ENCODE peak calls at places on chromosomes 1 and 21, in eight cellular contexts. One of them, this sample, is unnamed. For H3K4me1, the result is how much of the 10 kb centered on the place peaks cover.

GRCh38 chr1:56215771-56216170 is 363.6 kb downstream of the PLPP3 start:
- ATAC-seq in right cardiac atrium: no peak
- ATAC-seq in lower lobe of right lung: no peak
- ATAC-seq in aorta: no peak
- ATAC-seq in RWPE2: no peak
- ATAC-seq in left lung: no peak
- ATAC-seq in GM12878: no peak
- ATAC-seq in upper lobe of left lung: no peak
- ATAC-seq in this sample: no peak

GRCh38 chr21:15421947-15422346 is 307.8 kb upstream of the USP25 start:
- ATAC-seq in right cardiac atrium: no peak
- ATAC-seq in lower lobe of right lung: no peak
- ATAC-seq in aorta: no peak
- ATAC-seq in RWPE2: peak
- ATAC-seq in left lung: no peak
- ATAC-seq in GM12878: peak
- ATAC-seq in upper lobe of left lung: no peak
- ATAC-seq in this sample: no peak

GRCh38 chr1:98854137-98854536 is 150.5 kb downstream of the PLPPR5 start:
- ATAC-seq in right cardiac atrium: no peak
- ATAC-seq in lower lobe of right lung: no peak
- ATAC-seq in aorta: no peak
- ATAC-seq in RWPE2: no peak
- ATAC-seq in left lung: no peak
- ATAC-seq in GM12878: peak
- ATAC-seq in upper lobe of left lung: no peak
- ATAC-seq in this sample: no peak

GRCh38 chr1:115138973-115139372 is 49.7 kb upstream of the TSPAN2 start:
- ATAC-seq in right cardiac atrium: peak
- ATAC-seq in lower lobe of right lung: peak
- ATAC-seq in aorta: peak
- ATAC-seq in RWPE2: peak
- ATAC-seq in left lung: peak
- ATAC-seq in GM12878: peak
- ATAC-seq in upper lobe of left lung: peak
- ATAC-seq in this sample: peak

GRCh38 chr1:66140072-66140471 is 347.4 kb downstream of the PDE4B start:
- ATAC-seq in right cardiac atrium: no peak
- ATAC-seq in lower lobe of right lung: peak
- ATAC-seq in aorta: no peak
- ATAC-seq in RWPE2: no peak
- ATAC-seq in left lung: peak
- ATAC-seq in GM12878: no peak
- ATAC-seq in upper lobe of left lung: no peak
- ATAC-seq in this sample: no peak

GRCh38 chr1:234250747-234251146 is 122.5 kb upstream of the COA6 start:
- ATAC-seq in right cardiac atrium: no peak
- ATAC-seq in lower lobe of right lung: no peak
- ATAC-seq in aorta: no peak
- ATAC-seq in RWPE2: no peak
- ATAC-seq in left lung: no peak
- ATAC-seq in GM12878: no peak
- ATAC-seq in upper lobe of left lung: no peak
- ATAC-seq in this sample: no peak

GRCh38 chr1:161440312-161440894 is 64.9 kb upstream of the FCGR2A start:
- ATAC-seq in right cardiac atrium: no peak
- ATAC-seq in lower lobe of right lung: peak
- ATAC-seq in aorta: no peak
- ATAC-seq in RWPE2: peak
- ATAC-seq in left lung: peak
- ATAC-seq in GM12878: peak
- ATAC-seq in upper lobe of left lung: no peak
- ATAC-seq in this sample: peak

GRCh38 chr1:157364612-157365011 is 187.7 kb downstream of the FCRL5 start:
- ATAC-seq in right cardiac atrium: no peak
- ATAC-seq in lower lobe of right lung: no peak
- ATAC-seq in aorta: no peak
- ATAC-seq in RWPE2: no peak
- ATAC-seq in left lung: no peak
- ATAC-seq in GM12878: no peak
- ATAC-seq in upper lobe of left lung: no peak
- ATAC-seq in this sample: no peak

GRCh38 chr1:145827966-145828365 is 4.0 kb downstream of the POLR3C start:
- ATAC-seq in right cardiac atrium: no peak
- ATAC-seq in lower lobe of right lung: no peak
- ATAC-seq in aorta: no peak
- ATAC-seq in RWPE2: no peak
- ATAC-seq in left lung: no peak
- ATAC-seq in GM12878: no peak
- ATAC-seq in upper lobe of left lung: no peak
- ATAC-seq in this sample: no peak

GRCh38 chr1:15949453-15950245 is 26.3 kb downstream of the ZBTB17 start:
- ATAC-seq in right cardiac atrium: peak
- ATAC-seq in lower lobe of right lung: peak
- ATAC-seq in aorta: peak
- ATAC-seq in RWPE2: peak
- ATAC-seq in left lung: peak
- ATAC-seq in GM12878: peak
- ATAC-seq in upper lobe of left lung: peak
- ATAC-seq in this sample: peak

GRCh38 chr1:67060811-67061218 is 6.9 kb upstream of the SLC35D1 start:
- ATAC-seq in right cardiac atrium: no peak
- ATAC-seq in lower lobe of right lung: peak
- ATAC-seq in aorta: no peak
- ATAC-seq in RWPE2: peak
- ATAC-seq in left lung: peak
- ATAC-seq in GM12878: no peak
- ATAC-seq in upper lobe of left lung: no peak
- ATAC-seq in this sample: no peak

GRCh38 chr1:226364129-226364899 is 43.6 kb downstream of the PARP1 start:
- ATAC-seq in right cardiac atrium: peak
- ATAC-seq in lower lobe of right lung: no peak
- ATAC-seq in aorta: no peak
- ATAC-seq in RWPE2: no peak
- ATAC-seq in left lung: no peak
- ATAC-seq in GM12878: no peak
- ATAC-seq in upper lobe of left lung: no peak
- ATAC-seq in this sample: no peak

GRCh38 chr1:93798301-93798700 is 80.7 kb downstream of the DNTTIP2 start:
- ATAC-seq in right cardiac atrium: peak
- ATAC-seq in lower lobe of right lung: no peak
- ATAC-seq in aorta: no peak
- ATAC-seq in RWPE2: peak
- ATAC-seq in left lung: no peak
- ATAC-seq in GM12878: no peak
- ATAC-seq in upper lobe of left lung: no peak
- ATAC-seq in this sample: no peak

GRCh38 chr1:31014094-31014493 is 51.4 kb downstream of the PUM1 start:
- ATAC-seq in right cardiac atrium: no peak
- ATAC-seq in lower lobe of right lung: no peak
- ATAC-seq in aorta: no peak
- ATAC-seq in RWPE2: no peak
- ATAC-seq in left lung: no peak
- ATAC-seq in GM12878: no peak
- ATAC-seq in upper lobe of left lung: no peak
- ATAC-seq in this sample: no peak

GRCh38 chr1:226126824-226127591 is 59.5 kb downstream of the ACBD3 start:
- ATAC-seq in right cardiac atrium: no peak
- ATAC-seq in lower lobe of right lung: no peak
- ATAC-seq in aorta: no peak
- ATAC-seq in RWPE2: peak
- ATAC-seq in left lung: no peak
- ATAC-seq in GM12878: no peak
- ATAC-seq in upper lobe of left lung: no peak
- ATAC-seq in this sample: no peak

GRCh38 chr1:185292237-185292636 is 24.8 kb downstream of the IVNS1ABP start:
- ATAC-seq in right cardiac atrium: peak
- ATAC-seq in lower lobe of right lung: peak
- ATAC-seq in aorta: no peak
- ATAC-seq in RWPE2: no peak
- ATAC-seq in left lung: peak
- ATAC-seq in GM12878: no peak
- ATAC-seq in upper lobe of left lung: no peak
- ATAC-seq in this sample: no peak

GRCh38 chr1:41365772-41366427 is 4.7 kb downstream of the FOXO6 start:
- ATAC-seq in right cardiac atrium: no peak
- ATAC-seq in lower lobe of right lung: peak
- ATAC-seq in aorta: peak
- ATAC-seq in RWPE2: no peak
- ATAC-seq in left lung: peak
- ATAC-seq in GM12878: peak
- ATAC-seq in upper lobe of left lung: no peak
- ATAC-seq in this sample: no peak

GRCh38 chr1:89870998-89871397 is 50.2 kb downstream of the LRRC8D start:
- ATAC-seq in right cardiac atrium: no peak
- ATAC-seq in lower lobe of right lung: no peak
- ATAC-seq in aorta: no peak
- ATAC-seq in RWPE2: no peak
- ATAC-seq in left lung: no peak
- ATAC-seq in GM12878: no peak
- ATAC-seq in upper lobe of left lung: no peak
- ATAC-seq in this sample: no peak

GRCh38 chr1:116764906-116765862 is 11.0 kb downstream of the CD2 start:
- ATAC-seq in right cardiac atrium: no peak
- ATAC-seq in lower lobe of right lung: no peak
- ATAC-seq in aorta: no peak
- ATAC-seq in RWPE2: no peak
- ATAC-seq in left lung: no peak
- ATAC-seq in GM12878: no peak
- ATAC-seq in upper lobe of left lung: no peak
- ATAC-seq in this sample: no peak

GRCh38 chr1:116766616-116767469 is 12.6 kb downstream of the CD2 start:
- ATAC-seq in right cardiac atrium: no peak
- ATAC-seq in lower lobe of right lung: no peak
- ATAC-seq in aorta: no peak
- ATAC-seq in RWPE2: no peak
- ATAC-seq in left lung: no peak
- ATAC-seq in GM12878: no peak
- ATAC-seq in upper lobe of left lung: no peak
- ATAC-seq in this sample: no peak

GRCh38 chr1:116767782-116768382 is 13.7 kb downstream of the CD2 start:
- ATAC-seq in right cardiac atrium: no peak
- ATAC-seq in lower lobe of right lung: no peak
- ATAC-seq in aorta: no peak
- ATAC-seq in RWPE2: no peak
- ATAC-seq in left lung: no peak
- ATAC-seq in GM12878: no peak
- ATAC-seq in upper lobe of left lung: no peak
- ATAC-seq in this sample: no peak

GRCh38 chr1:116764466-116764896 is 10.3 kb downstream of the CD2 start:
- ATAC-seq in right cardiac atrium: no peak
- ATAC-seq in lower lobe of right lung: no peak
- ATAC-seq in aorta: no peak
- ATAC-seq in RWPE2: no peak
- ATAC-seq in left lung: no peak
- ATAC-seq in GM12878: peak
- ATAC-seq in upper lobe of left lung: no peak
- ATAC-seq in this sample: no peak

DNA sequence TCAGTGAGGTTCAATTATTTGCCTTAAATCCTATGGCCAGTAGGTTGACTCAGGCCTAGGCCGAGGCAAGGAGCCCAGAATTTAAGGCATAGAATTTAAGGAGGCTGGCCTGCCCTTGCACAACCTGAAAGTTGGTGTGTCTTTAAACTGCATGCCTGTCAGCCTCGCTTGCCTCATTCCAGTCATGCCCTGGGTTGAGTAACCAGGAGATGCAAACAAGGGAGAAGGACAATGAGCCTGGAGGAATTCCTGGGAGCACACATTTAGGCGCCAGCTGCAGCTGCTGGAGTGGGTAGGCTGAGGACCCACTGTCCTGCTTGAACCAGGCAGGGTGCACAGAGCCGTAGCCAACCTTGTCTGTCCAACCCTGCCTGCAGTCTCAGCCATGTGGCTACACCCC is 11.7 kb downstream of the CD2 start:
- ATAC-seq in right cardiac atrium: no peak
- ATAC-seq in lower lobe of right lung: no peak
- ATAC-seq in aorta: no peak
- ATAC-seq in RWPE2: no peak
- ATAC-seq in left lung: no peak
- ATAC-seq in GM12878: no peak
- ATAC-seq in upper lobe of left lung: no peak
- ATAC-seq in this sample: no peak
- H3K27ac ChIP-seq in right cardiac atrium: no peak
- H3K27ac ChIP-seq in lower lobe of right lung: no peak
- H3K27ac ChIP-seq in aorta: no peak
- H3K27ac ChIP-seq in RWPE2: no peak
- H3K27ac ChIP-seq in left lung: peak
- H3K27ac ChIP-seq in GM12878: no peak
- H3K27ac ChIP-seq in upper lobe of left lung: no peak
- H3K27ac ChIP-seq in this sample: no peak

GRCh38 chr1:202158810-202159533 is 1.4 kb downstream of the PTPN7 start:
- ATAC-seq in right cardiac atrium: no peak
- ATAC-seq in lower lobe of right lung: no peak
- ATAC-seq in aorta: no peak
- ATAC-seq in RWPE2: no peak
- ATAC-seq in left lung: no peak
- ATAC-seq in GM12878: peak
- ATAC-seq in upper lobe of left lung: no peak
- ATAC-seq in this sample: no peak
- H3K4me1 ChIP-seq in right cardiac atrium: under half
- H3K4me1 ChIP-seq in lower lobe of right lung: under half
- H3K4me1 ChIP-seq in aorta: under half
- H3K4me1 ChIP-seq in RWPE2: under half
- H3K4me1 ChIP-seq in left lung: under half
- H3K4me1 ChIP-seq in GM12878: under half
- H3K4me1 ChIP-seq in upper lobe of left lung: under half
- H3K4me1 ChIP-seq in this sample: under half

GRCh38 chr1:220529530-220529920 is 1.6 kb downstream of the MARK1 start:
- ATAC-seq in right cardiac atrium: no peak
- ATAC-seq in lower lobe of right lung: no peak
- ATAC-seq in aorta: no peak
- ATAC-seq in RWPE2: no peak
- ATAC-seq in left lung: no peak
- ATAC-seq in GM12878: no peak
- ATAC-seq in upper lobe of left lung: no peak
- ATAC-seq in this sample: no peak
- H3K27ac ChIP-seq in right cardiac atrium: no peak
- H3K27ac ChIP-seq in lower lobe of right lung: peak
- H3K27ac ChIP-seq in aorta: peak
- H3K27ac ChIP-seq in RWPE2: no peak
- H3K27ac ChIP-seq in left lung: no peak
- H3K27ac ChIP-seq in GM12878: no peak
- H3K27ac ChIP-seq in upper lobe of left lung: no peak
- H3K27ac ChIP-seq in this sample: peak

DNA sequence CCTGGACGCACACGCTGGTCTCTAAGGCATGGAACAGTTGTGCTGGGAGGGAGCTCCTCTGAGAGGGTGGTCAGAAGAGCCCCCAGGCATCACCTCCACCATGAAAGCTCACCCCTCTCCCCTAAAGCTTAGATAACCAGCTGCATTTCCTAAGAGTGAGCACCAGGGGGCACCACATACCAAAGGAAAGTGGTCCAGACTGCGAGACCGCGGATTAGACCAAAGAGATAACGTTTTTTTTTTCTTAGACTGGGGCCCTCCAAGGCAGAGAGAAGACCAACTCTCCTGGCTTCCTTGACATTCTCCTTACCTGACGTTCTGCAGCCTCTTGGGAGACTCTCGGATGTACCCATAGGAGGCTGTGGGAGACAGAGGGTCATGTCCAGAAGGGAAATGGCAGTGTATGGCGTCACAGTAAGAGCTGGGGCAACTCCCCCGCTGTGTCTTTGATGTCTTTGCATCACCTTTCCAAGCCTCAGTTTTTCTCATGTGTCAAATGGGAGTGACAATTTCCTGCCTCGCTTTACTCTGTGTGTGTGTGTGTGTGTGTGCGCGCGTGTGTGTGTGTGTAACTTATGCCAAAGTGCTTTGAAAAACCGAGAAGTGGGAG is 12.3 kb upstream of the IFNLR1 start:
- ATAC-seq in right cardiac atrium: peak
- ATAC-seq in lower lobe of right lung: peak
- ATAC-seq in aorta: peak
- ATAC-seq in RWPE2: no peak
- ATAC-seq in left lung: peak
- ATAC-seq in GM12878: peak
- ATAC-seq in upper lobe of left lung: peak
- ATAC-seq in this sample: peak
- H3K4me1 ChIP-seq in right cardiac atrium: under half
- H3K4me1 ChIP-seq in lower lobe of right lung: under half
- H3K4me1 ChIP-seq in aorta: under half
- H3K4me1 ChIP-seq in RWPE2: under half
- H3K4me1 ChIP-seq in left lung: under half
- H3K4me1 ChIP-seq in GM12878: under half
- H3K4me1 ChIP-seq in upper lobe of left lung: under half
- H3K4me1 ChIP-seq in this sample: under half

This sample was measured in gastroesophageal sphincter.